ENCODE peak calls at places on chromosomes 13 and 19, in five cellular contexts. O, U, Z, P and T are unnamed samples.
A peak's percentile ranks its signal among the peaks of the same experiment; 100 is the strongest.

GRCh38 chr13:59343132-59343531 is 820.6 kb downstream of the DIAPH3 start:
- DNase-seq in O (no peak), U (no peak), Z (no peak), P (no peak), T (no peak)

GRCh38 chr13:101248739-101249138 is 167.6 kb downstream of the NALCN start:
- DNase-seq in O (no peak), U (no peak), Z (no peak), P (no peak), T (no peak)

GRCh38 chr19:28330831-28331230 is 882.1 kb downstream of the UQCRFS1 start:
- DNase-seq in O (no peak), U (no peak), Z (no peak), P (no peak), T (no peak)

GRCh38 chr13:50334092-50334778 is 319.0 kb downstream of the KCNRG start:
- DNase-seq in O (no peak), U (no peak), Z (no peak), P (no peak), T (no peak)

GRCh38 chr19:53389591-53390377 is 5.2 kb upstream of the ZNF765 start:
- DNase-seq in O (no peak), U (no peak), Z (no peak), P (no peak), T (no peak)

GRCh38 chr13:114115796-114116195 is 16.6 kb downstream of the RASA3 start:
- DNase-seq in O (no peak), U (no peak), Z (no peak), P (peak; percentile 4), T (no peak)

GRCh38 chr19:42313096-42313839 is at the start of gene TMEM145:
- DNase-seq in O (no peak), U (no peak), Z (no peak), P (peak; percentile 75), T (peak; percentile 59)

GRCh38 chr19:8101311-8101710 is 48.1 kb downstream of the FBN3 start:
- DNase-seq in O (no peak), U (no peak), Z (no peak), P (no peak), T (no peak)

GRCh38 chr19:3586124-3586626 is 897 bp downstream of the GIPC3 start:
- DNase-seq in O (no peak), U (no peak), Z (no peak), P (peak; percentile 70), T (no peak)

GRCh38 chr19:46349311-46349993 is 2.6 kb downstream of the PPP5C start:
- DNase-seq in O (no peak), U (no peak), Z (no peak), P (no peak), T (no peak)
- H3K4me3 ChIP-seq in O (no peak overlapping the region), U (no peak overlapping the region), Z (no peak overlapping the region), P (no peak overlapping the region), T (no peak overlapping the region)

DNA sequence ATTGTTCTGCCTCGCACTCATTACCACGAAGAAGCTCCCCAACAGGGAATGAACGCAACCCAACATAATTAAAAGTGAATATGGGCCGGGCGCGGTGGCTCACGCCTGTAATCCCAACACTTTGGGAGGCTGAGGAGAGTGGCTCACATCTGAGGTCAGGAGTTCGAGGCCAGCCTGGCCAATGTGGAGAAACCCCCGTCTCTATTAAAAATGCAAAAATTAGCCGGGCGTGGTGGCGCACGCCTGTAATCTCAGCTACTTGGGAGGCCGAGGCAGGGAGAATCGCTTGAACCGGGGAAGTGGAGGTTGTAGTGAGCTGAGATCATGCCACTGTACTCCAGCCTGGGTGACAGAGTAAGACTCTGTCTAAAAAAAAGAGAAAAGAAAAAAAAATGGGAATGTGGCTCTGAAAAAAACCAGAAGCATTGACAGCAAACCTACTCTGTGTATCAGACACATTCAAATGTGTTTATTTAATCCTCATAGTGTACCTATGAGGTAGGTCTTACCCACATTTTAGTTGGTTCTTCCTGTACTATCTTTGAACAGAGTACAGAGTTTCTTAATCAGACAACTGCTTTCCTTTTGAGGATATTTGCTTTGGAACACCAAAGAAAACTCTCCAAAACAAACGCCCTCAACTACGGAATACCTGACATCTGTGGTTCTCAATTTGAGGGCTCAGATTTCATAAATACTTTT is 70.0 kb downstream of the NUFIP1 start:
- DNase-seq in O (no peak), U (no peak), Z (no peak), P (no peak), T (no peak)
- H3K4me3 ChIP-seq in O (peak overlapping the region; percentile 65), U (peak overlapping the region; percentile 65), Z (peak overlapping the region; percentile 74), P (no peak overlapping the region), T (peak overlapping the region; percentile 82)

GRCh38 chr19:39320948-39321831 is 527 bp upstream of the LRFN1 start:
- DNase-seq in O (no peak), U (no peak), Z (no peak), P (no peak), T (no peak)
- H3K4me3 ChIP-seq in O (peak overlapping the region; percentile 33), U (peak overlapping the region; percentile 42), Z (no peak overlapping the region), P (no peak overlapping the region), T (no peak overlapping the region)

GRCh38 chr19:6270822-6271221 is 9.0 kb downstream of the MLLT1 start:
- DNase-seq in O (no peak), U (no peak), Z (no peak), P (no peak), T (no peak)
- H3K4me3 ChIP-seq in O (no peak overlapping the region), U (peak overlapping the region; percentile 64), Z (no peak overlapping the region), P (no peak overlapping the region), T (no peak overlapping the region)

GRCh38 chr13:73190477-73190876 is 131.7 kb downstream of the KLF5 start:
- DNase-seq in O (no peak), U (no peak), Z (no peak), P (no peak), T (no peak)
- H3K4me3 ChIP-seq in O (no peak overlapping the region), U (no peak overlapping the region), Z (no peak overlapping the region), P (no peak overlapping the region), T (no peak overlapping the region)